ENCODE peak calls at places on chromosomes 6 and 20, in five cellular contexts. O is HepG2, B is K562, V is GM12878, A is H1. G is an unnamed sample.

GRCh38 chr20:23625236-23625964 is 12.4 kb downstream of the CST3 start:
- DNase-seq in B (no peak), A (no peak), O (no peak), V (no peak), G (no peak)

GRCh38 chr20:4666001-4666470 is 55.7 kb upstream of the PRND start:
- DNase-seq in O (no peak), V (no peak), B (no peak), A (no peak), G (no peak)

GRCh38 chr6:22598386-22598785 is 29.0 kb downstream of the HDGFL1 start:
- DNase-seq in B (no peak), V (no peak), O (no peak), A (no peak), G (no peak)

GRCh38 chr20:64102647-64103354 is 4.6 kb downstream of the NPBWR2 start:
- DNase-seq in V (no peak), B (no peak), O (no peak), A (peak), G (no peak)

GRCh38 chr6:100322886-100323285 is 141.8 kb downstream of the SIM1 start:
- DNase-seq in B (no peak), O (no peak), V (no peak), A (no peak), G (no peak)

GRCh38 chr6:115969207-115969929 is 91.3 kb downstream of the FRK start:
- DNase-seq in O (no peak), V (no peak), A (no peak), B (no peak), G (no peak)

GRCh38 chr20:60960500-60960899 is 291.6 kb upstream of the CDH4 start:
- DNase-seq in B (no peak), O (no peak), A (no peak), V (no peak), G (no peak)

GRCh38 chr20:43320536-43320935 is 130.8 kb upstream of the PTPRT start:
- DNase-seq in A (no peak), V (no peak), B (no peak), O (no peak), G (no peak)

GRCh38 chr6:2579241-2579761 is 171.4 kb downstream of the MYLK4 start:
- DNase-seq in O (no peak), V (no peak), A (no peak), B (no peak), G (peak)

GRCh38 chr20:34997774-34998173 is 42.1 kb downstream of the MYH7B start:
- DNase-seq in O (no peak), V (no peak), A (no peak), B (no peak), G (no peak)

GRCh38 chr20:58102744-58103516 is 125.5 kb downstream of the ANKRD60 start:
- DNase-seq in O (no peak), B (no peak), A (no peak), V (no peak), G (no peak)

GRCh38 chr6:38749473-38749872 is 34.4 kb downstream of the DNAH8 start:
- DNase-seq in B (no peak), V (no peak), O (no peak), A (no peak), G (no peak)

GRCh38 chr6:169592558-169592957 is 109.3 kb downstream of the WDR27 start:
- DNase-seq in B (peak), V (no peak), A (no peak), O (no peak), G (no peak)

GRCh38 chr6:73073238-73073637 is 152.1 kb downstream of the KHDC1L start:
- DNase-seq in A (no peak), B (no peak), V (no peak), O (peak), G (no peak)

GRCh38 chr20:47576516-47577033 is 74.9 kb downstream of the NCOA3 start:
- DNase-seq in A (no peak), B (peak), O (peak), V (peak), G (peak)

GRCh38 chr20:46689754-46690085 is 476 bp upstream of the TP53RK start:
- DNase-seq in V (no peak), O (no peak), A (no peak), B (no peak), G (no peak)

GRCh38 chr6:33091957-33092356 is 16.2 kb downstream of the HLA-DPB1 start:
- DNase-seq in V (no peak), B (peak), O (peak), A (peak), G (peak)

GRCh38 chr6:23783901-23784300 is 342.1 kb upstream of the NRSN1 start:
- DNase-seq in O (no peak), A (no peak), V (no peak), B (no peak), G (no peak)

GRCh38 chr6:139595183-139595582 is 220.7 kb upstream of the CITED2 start:
- DNase-seq in O (no peak), A (no peak), B (no peak), V (no peak), G (no peak)

GRCh38 chr6:12049165-12049564 is 37.1 kb downstream of the HIVEP1 start:
- DNase-seq in A (no peak), O (no peak), V (no peak), B (no peak), G (no peak)

GRCh38 chr20:63128367-63128766 is 87.6 kb downstream of the YTHDF1 start:
- DNase-seq in B (no peak), O (no peak), V (no peak), A (no peak), G (no peak)

GRCh38 chr6:90709597-90709996 is 122.7 kb upstream of the MAP3K7 start:
- DNase-seq in A (no peak), O (no peak), V (no peak), B (no peak), G (no peak)

GRCh38 chr6:159435701-159436100 is 257.3 kb downstream of the SOD2 start:
- DNase-seq in B (no peak), O (no peak), A (no peak), V (no peak), G (no peak)
- TF ChIP-seq JUND in B (no peak), O (no peak), A (no peak), V (no peak), G (no peak)

GRCh38 chr6:35142578-35142977 is 1.4 kb upstream of the TCP11 start:
- DNase-seq in V (no peak), A (no peak), B (no peak), O (no peak), G (no peak)
- TF ChIP-seq RFX5 in V (no peak), A (no peak), B (no peak), O (no peak), G (no peak)

GRCh38 chr20:17844133-17844429 is 124.5 kb downstream of the SNX5 start:
- DNase-seq in V (no peak), O (no peak), B (no peak), A (no peak), G (no peak)

GRCh38 chr20:17843246-17844132 is 125.1 kb downstream of the SNX5 start:
- DNase-seq in V (no peak), O (no peak), B (no peak), A (no peak), G (no peak)

GRCh38 chr20:17844549-17845298 is 123.9 kb downstream of the SNX5 start:
- DNase-seq in V (no peak), O (no peak), B (no peak), A (no peak), G (no peak)

GRCh38 chr20:17840423-17840822 is 128.2 kb downstream of the SNX5 start:
- DNase-seq in A (no peak), O (no peak), V (no peak), B (no peak), G (no peak)

GRCh38 chr20:17841751-17842191 is 126.8 kb downstream of the SNX5 start:
- DNase-seq in O (no peak), V (no peak), B (no peak), A (no peak), G (no peak)
- TF ChIP-seq JUND in O (no peak), V (no peak), B (no peak), A (no peak), G (no peak)

GRCh38 chr6:136920216-136920857 is 1.8 kb upstream of the SLC35D3 start:
- DNase-seq in O (no peak), A (no peak), B (no peak), V (no peak), G (peak)

GRCh38 chr6:136921521-136921935 is 573 bp upstream of the SLC35D3 start:
- DNase-seq in O (no peak), B (no peak), V (no peak), A (peak), G (peak)

GRCh38 chr6:136921936-136922679 is at the start of gene SLC35D3:
- DNase-seq in B (no peak), O (no peak), A (peak), V (no peak), G (peak)

GRCh38 chr6:136922680-136922996 is 537 bp downstream of the SLC35D3 start:
- DNase-seq in O (no peak), A (peak), B (no peak), V (no peak), G (no peak)

DNA sequence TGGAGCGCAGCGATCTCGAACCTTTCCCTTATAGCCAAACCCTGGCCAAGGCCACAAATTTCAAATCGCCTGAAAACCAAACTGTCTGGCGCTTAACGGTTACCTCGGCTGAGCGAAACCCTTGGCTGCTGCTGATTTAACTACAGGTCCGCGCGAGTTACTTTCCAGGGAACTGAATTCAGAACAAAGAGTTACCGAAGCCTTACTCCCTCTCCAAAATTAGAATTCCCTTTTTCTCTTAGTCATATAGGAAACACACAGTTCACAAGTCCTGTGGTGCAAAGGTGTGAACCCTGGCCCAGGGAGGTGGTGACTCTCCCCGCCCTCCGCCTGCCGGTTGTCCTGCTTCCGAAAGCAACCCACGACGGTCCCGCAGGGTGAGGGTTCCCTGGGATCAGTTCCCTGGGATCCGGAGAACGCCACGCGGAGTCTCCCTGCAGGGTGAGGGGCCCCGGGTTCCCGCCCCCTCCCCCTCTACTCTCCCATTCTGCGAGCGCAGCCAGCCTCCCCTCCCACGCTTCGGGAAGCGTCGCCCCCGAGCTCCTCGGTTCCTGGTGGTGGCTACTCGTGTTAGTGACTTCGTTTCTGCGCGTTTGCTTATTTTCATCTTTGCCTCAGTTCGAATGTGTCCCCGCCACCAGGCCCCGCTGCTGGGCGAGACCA is 1.1 kb upstream of the SLC35D3 start:
- DNase-seq in O (no peak), B (no peak), V (no peak), A (peak), G (peak)
- TF ChIP-seq RFX5 in O (no peak), B (no peak), V (no peak), A (no peak), G (no peak)

GRCh38 chr20:16286601-16287000 is 286.6 kb downstream of the KIF16B start:
- DNase-seq in O (no peak), V (no peak), B (no peak), A (no peak), G (no peak)

GRCh38 chr20:16283978-16284377 is 289.3 kb downstream of the KIF16B start:
- DNase-seq in B (no peak), V (no peak), O (no peak), A (no peak), G (no peak)

GRCh38 chr20:16284385-16285100 is 288.7 kb downstream of the KIF16B start:
- DNase-seq in B (no peak), V (no peak), A (no peak), O (no peak), G (no peak)

GRCh38 chr20:16280219-16280618 is 293.0 kb downstream of the KIF16B start:
- DNase-seq in O (no peak), V (no peak), A (no peak), B (no peak), G (no peak)

DNA sequence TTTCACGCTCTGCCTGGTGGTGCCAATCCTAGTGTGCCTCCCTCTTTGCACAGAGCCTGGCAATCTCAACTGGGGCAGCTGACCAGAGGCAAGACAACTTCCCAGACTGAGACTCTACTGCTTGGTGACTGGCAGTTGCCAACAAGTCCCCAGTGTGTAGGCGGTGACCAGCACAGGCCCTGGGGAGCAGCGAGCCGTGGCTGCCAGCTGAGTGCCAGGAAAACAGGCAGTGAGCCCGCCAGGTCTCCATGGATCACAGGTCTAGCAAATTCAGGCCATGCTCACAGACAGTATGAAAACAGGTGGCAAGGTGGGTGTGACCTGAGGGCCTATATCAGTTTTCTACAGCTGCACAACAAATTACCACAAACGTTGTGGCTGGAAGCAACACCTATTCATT is 289.9 kb downstream of the KIF16B start:
- DNase-seq in O (no peak), A (no peak), B (no peak), V (no peak), G (no peak)
- TF ChIP-seq JUND in O (no peak), A (no peak), B (no peak), V (no peak), G (no peak)

G was measured in SK-N-SH.